ENCODE peak calls at places on chromosomes 1 and 21, in five cellular contexts. A is H4, S is NCI-H1694, Y is head of caudate nucleus, T is BE2C. X is an unnamed sample.

GRCh38 chr1:57868895-57869294 is 445.0 kb upstream of the DAB1 start:
- DNase-seq in A (no peak), S (no peak), Y (no peak), T (no peak), X (no peak)

GRCh38 chr1:56331207-56331891 is 248.0 kb downstream of the PLPP3 start:
- DNase-seq in A (no peak), S (no peak), Y (no peak), T (no peak), X (no peak)

GRCh38 chr1:191671236-191671635 is 487.0 kb upstream of the RGS18 start:
- DNase-seq in A (no peak), S (no peak), Y (no peak), T (no peak), X (no peak)

GRCh38 chr21:27292229-27292628 is 325.3 kb upstream of the ADAMTS5 start:
- DNase-seq in A (no peak), S (no peak), Y (no peak), T (no peak), X (no peak)

GRCh38 chr1:154999651-155000474 is 2.7 kb upstream of the ZBTB7B start:
- DNase-seq in A (no peak), S (no peak), Y (no peak), T (no peak), X (peak; percentile 44)

GRCh38 chr1:46203738-46204405 is 738 bp downstream of the LURAP1 start:
- DNase-seq in A (no peak), S (no peak), Y (no peak), T (no peak), X (no peak)

GRCh38 chr1:187991944-187992343 is 1163.2 kb downstream of the PLA2G4A start:
- DNase-seq in A (no peak), S (no peak), Y (no peak), T (no peak), X (no peak)

GRCh38 chr1:186244825-186245224 is 130.2 kb downstream of the TPR start:
- DNase-seq in A (no peak), S (no peak), Y (no peak), T (peak; percentile 51), X (no peak)

GRCh38 chr1:156804572-156805243 is 11.9 kb downstream of the SH2D2A start:
- DNase-seq in A (peak; percentile 69), S (no peak), Y (no peak), T (peak; percentile 39), X (no peak)

X was measured in left ventricle myocardium superior.